ENCODE peak calls at places on chromosomes 7 and 10, in ten cellular contexts. D is HCT116, F is neural progenitor cell, L is cardiac muscle cell, Y is upper lobe of right lung, O is spleen, V is psoas muscle, M is A673, R is RWPE1, H is IMR-90. W is an unnamed sample.

GRCh38 chr10:16497911-16498310 is 23.8 kb downstream of the C1QL3 start:
- DNase-seq in V (no peak), H (peak; percentile 41), L (no peak), D (no peak), F (peak; percentile 54), O (no peak), Y (no peak), M (no peak), R (no peak), W (no peak)

GRCh38 chr7:44559485-44559884 is 14.2 kb downstream of the DDX56 start:
- DNase-seq in F (no peak), R (no peak), O (peak; percentile 17), L (no peak), D (no peak), H (no peak), Y (no peak), V (no peak), M (no peak), W (no peak)

GRCh38 chr7:150716368-150716767 is at the start of gene GIMAP1:
- DNase-seq in Y (no peak), L (no peak), M (no peak), O (peak; percentile 84), F (no peak), H (no peak), D (no peak), V (peak; percentile 51), R (no peak), W (peak; percentile 57)

GRCh38 chr10:43049081-43049551 is 27.8 kb upstream of the RET start:
- DNase-seq in O (no peak), Y (peak; percentile 35), H (no peak), M (no peak), F (no peak), L (no peak), R (no peak), D (no peak), V (peak; percentile 45), W (peak; percentile 4)

GRCh38 chr10:79387466-79387973 is 40.3 kb downstream of the PPIF start:
- DNase-seq in Y (peak; percentile 40), M (no peak), R (no peak), O (peak; percentile 45), L (no peak), V (no peak), H (no peak), F (no peak), D (no peak), W (peak; percentile 7)

GRCh38 chr10:102342958-102343357 is 52.5 kb upstream of the NFKB2 start:
- DNase-seq in L (peak; percentile 74), R (peak; percentile 61), M (no peak), O (no peak), F (no peak), D (no peak), Y (no peak), V (no peak), H (peak; percentile 86), W (no peak)

GRCh38 chr10:6990891-6991290 is 410.8 kb upstream of the PRKCQ start:
- DNase-seq in M (no peak), F (no peak), Y (no peak), V (no peak), R (no peak), L (no peak), O (no peak), D (no peak), H (no peak), W (no peak)

GRCh38 chr7:124840435-124840834 is 74.8 kb upstream of the GPR37 start:
- DNase-seq in O (no peak), M (peak; percentile 23), H (no peak), F (no peak), R (no peak), V (no peak), Y (no peak), L (peak; percentile 7), D (no peak), W (no peak)

GRCh38 chr7:84781838-84782237 is 405.0 kb downstream of the SEMA3D start:
- DNase-seq in L (no peak), M (no peak), Y (no peak), O (no peak), R (no peak), V (no peak), F (no peak), D (no peak), H (no peak), W (no peak)

GRCh38 chr7:155763721-155764431 is 48.4 kb downstream of the SHH start:
- DNase-seq in R (no peak), F (no peak), L (peak; percentile 59), V (no peak), H (peak; percentile 77), O (peak; percentile 86), D (no peak), M (peak; percentile 87), Y (no peak), W (no peak)

GRCh38 chr7:158957921-158958471 is 101.6 kb downstream of the DYNC2I1 start:
- DNase-seq in F (no peak), V (no peak), R (peak; percentile 28), L (no peak), H (no peak), D (no peak), Y (peak; percentile 88), O (no peak), M (no peak), W (no peak)

GRCh38 chr10:29408847-29409240 is 120.0 kb downstream of the LYZL1 start:
- DNase-seq in O (no peak), V (no peak), M (no peak), H (no peak), D (no peak), R (no peak), Y (no peak), L (no peak), F (no peak), W (no peak)

GRCh38 chr7:44534087-44534486 is 7.0 kb downstream of the NPC1L1 start:
- DNase-seq in H (peak; percentile 77), L (no peak), O (no peak), F (no peak), D (no peak), R (no peak), V (no peak), M (no peak), Y (no peak), W (no peak)

GRCh38 chr10:5449823-5450222 is 37.5 kb downstream of the NET1 start:
- DNase-seq in M (no peak), L (peak; percentile 90), F (peak; percentile 45), R (peak; percentile 55), Y (no peak), O (no peak), V (no peak), D (no peak), H (peak; percentile 83), W (no peak)

GRCh38 chr10:29329420-29329819 is 40.5 kb downstream of the LYZL1 start:
- DNase-seq in F (no peak), H (peak; percentile 20), M (no peak), R (no peak), O (no peak), D (no peak), Y (no peak), V (no peak), L (peak; percentile 39), W (no peak)

GRCh38 chr10:101216207-101216607 is 13.1 kb downstream of the LBX1 start:
- DNase-seq in M (peak; percentile 52), V (no peak), D (no peak), F (peak; percentile 54), O (no peak), L (no peak), Y (no peak), H (no peak), R (no peak), W (no peak)

GRCh38 chr10:72704117-72704516 is 12.2 kb downstream of the MCU start:
- DNase-seq in H (no peak), F (no peak), O (no peak), V (no peak), D (no peak), M (no peak), L (no peak), R (no peak), Y (no peak), W (no peak)

GRCh38 chr10:72697711-72698110 is 5.8 kb downstream of the MCU start:
- DNase-seq in Y (no peak), M (no peak), V (no peak), R (no peak), H (no peak), F (no peak), L (peak; percentile 42), D (no peak), O (no peak), W (no peak)

GRCh38 chr10:72702868-72703581 is 11.1 kb downstream of the MCU start:
- DNase-seq in H (peak; percentile 67), Y (no peak), F (no peak), D (no peak), V (no peak), M (no peak), L (peak; percentile 87), O (no peak), R (no peak), W (no peak)
- TF ChIP-seq CTCF in H (peak; percentile 29), Y (no peak), F (no peak), D (no peak), V (no peak), M (no peak), L (no peak), O (no peak), R (no peak), W (no peak)

DNA sequence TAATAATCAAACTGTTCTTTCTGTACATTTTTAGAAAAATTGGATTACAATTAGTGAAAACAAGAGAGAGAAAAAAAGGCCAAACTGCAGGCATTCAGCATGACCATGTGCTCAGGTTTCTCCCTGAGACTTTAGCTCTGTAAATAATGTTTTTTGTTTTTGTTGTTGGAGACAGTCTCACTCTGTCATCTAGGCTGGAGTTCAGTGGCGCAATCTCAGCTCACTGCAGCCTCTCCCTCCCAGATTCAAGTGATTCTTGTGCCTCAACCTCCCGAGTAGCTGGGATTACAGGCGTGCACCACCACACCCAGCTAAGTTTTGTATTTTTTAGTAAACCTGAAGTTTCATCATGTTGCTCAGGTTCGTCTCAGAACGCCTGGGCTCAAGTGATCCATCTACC is 23.0 kb downstream of the BZW2 start:
- DNase-seq in D (no peak), H (no peak), R (no peak), O (no peak), F (no peak), Y (no peak), M (no peak), V (no peak), L (peak; percentile 49), W (no peak)
- H3K27ac ChIP-seq in D (peak overlapping the region; percentile 56), H (peak overlapping the region; percentile 78), R (peak overlapping the region; percentile 64), O (no peak overlapping the region), F (no peak overlapping the region), Y (peak overlapping the region; percentile 7), M (peak overlapping the region; percentile 85), V (peak overlapping the region; percentile 70), L (peak overlapping the region; percentile 70), W (peak overlapping the region; percentile 74)

GRCh38 chr10:287814-288213 is 152.6 kb downstream of the ZMYND11 start:
- DNase-seq in D (peak; percentile 53), M (peak; percentile 16), H (no peak), L (no peak), F (peak; percentile 28), V (no peak), R (peak; percentile 11), O (no peak), Y (no peak), W (no peak)
- TF ChIP-seq CTCF in D (peak; percentile 36), M (peak; percentile 26), H (peak; percentile 31), L (peak; percentile 25), F (peak; percentile 33), V (peak; percentile 12), R (no peak), O (no peak), Y (no peak), W (no peak)

DNA sequence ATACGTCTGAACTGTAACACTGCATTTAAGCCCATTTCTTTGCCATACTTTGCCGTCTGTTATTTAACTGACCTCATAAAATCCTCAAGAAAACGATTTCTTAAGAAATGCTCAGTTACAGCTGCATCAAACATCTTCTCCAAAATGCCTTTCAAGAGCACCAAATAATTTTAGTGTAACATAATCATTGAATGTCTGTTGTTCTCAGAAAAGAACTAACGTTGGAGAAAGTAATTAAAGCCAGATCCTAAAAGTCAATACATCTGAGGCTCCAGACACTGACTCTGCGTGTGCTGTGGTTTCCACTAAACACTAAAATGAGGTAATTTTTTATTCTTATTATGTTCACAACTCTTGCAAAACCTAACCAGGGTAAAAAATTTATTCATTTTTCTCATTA is 63.7 kb upstream of the LRRC17 start:
- DNase-seq in O (no peak), V (no peak), L (no peak), F (no peak), R (no peak), H (no peak), M (no peak), D (no peak), Y (no peak), W (no peak)
- H3K27ac ChIP-seq in O (no peak overlapping the region), V (no peak overlapping the region), L (no peak overlapping the region), F (no peak overlapping the region), R (no peak overlapping the region), H (no peak overlapping the region), M (no peak overlapping the region), D (no peak overlapping the region), Y (no peak overlapping the region), W (no peak overlapping the region)